ENCODE peak calls at places on chromosomes 3 and 15, in four cellular contexts. S is mesendoderm, D is H9, Q is H1. E is an unnamed sample.

GRCh38 chr3:66312039-66312438 is 91.2 kb downstream of the SLC25A26 start:
- DNase-seq in D (no peak), Q (no peak), S (no peak), E (no peak)

GRCh38 chr3:61589856-61590255 is 28.5 kb downstream of the PTPRG start:
- DNase-seq in S (no peak), Q (no peak), D (no peak), E (peak)

GRCh38 chr3:134666466-134666865 is 15.6 kb upstream of the KY start:
- DNase-seq in S (no peak), Q (no peak), D (no peak), E (peak)

GRCh38 chr3:155230382-155230781 is 63.1 kb downstream of the STRIT1 start:
- DNase-seq in D (no peak), Q (no peak), S (no peak), E (peak)

GRCh38 chr3:187914231-187914630 is 169.0 kb upstream of the BCL6 start:
- DNase-seq in Q (no peak), D (no peak), S (peak), E (no peak)

GRCh38 chr3:188819939-188820338 is 351.8 kb upstream of the TPRG1 start:
- DNase-seq in D (no peak), S (no peak), Q (no peak), E (peak)

GRCh38 chr3:187430576-187430975 is 62.4 kb downstream of the RTP4 start:
- DNase-seq in S (peak), D (no peak), Q (no peak), E (no peak)

GRCh38 chr3:23987376-23987775 is 42.3 kb downstream of the NR1D2 start:
- DNase-seq in S (no peak), Q (no peak), D (no peak), E (no peak)

GRCh38 chr3:79651536-79652065 is 116.2 kb downstream of the ROBO1 start:
- DNase-seq in D (no peak), Q (no peak), S (no peak), E (no peak)

GRCh38 chr3:46504780-46505179 is 7.0 kb downstream of the RTP3 start:
- DNase-seq in Q (peak), S (no peak), D (no peak), E (no peak)

GRCh38 chr3:118932822-118933558 is 101.7 kb downstream of the IGSF11 start:
- DNase-seq in D (no peak), Q (no peak), S (no peak), E (no peak)

GRCh38 chr3:150497956-150498355 is 48.3 kb downstream of the SERP1 start:
- DNase-seq in D (no peak), Q (no peak), S (no peak), E (peak)

GRCh38 chr3:115072265-115073008 is 74.7 kb downstream of the ZBTB20 start:
- DNase-seq in Q (no peak), S (no peak), D (no peak), E (peak)

GRCh38 chr3:62919784-62920183 is 44.6 kb upstream of the CADPS start:
- DNase-seq in D (no peak), Q (no peak), S (no peak), E (no peak)

GRCh38 chr3:51945031-51945840 is 3.1 kb downstream of the PARP3 start:
- DNase-seq in S (no peak), Q (no peak), D (no peak), E (no peak)

GRCh38 chr3:150775001-150775599 is 12.1 kb upstream of the SIAH2 start:
- DNase-seq in Q (no peak), S (no peak), D (no peak), E (peak)

GRCh38 chr15:39363761-39364586 is 216.9 kb upstream of the THBS1 start:
- DNase-seq in D (no peak), Q (no peak), S (no peak), E (no peak)

GRCh38 chr3:75115695-75116094 is 501.2 kb upstream of the CNTN3 start:
- DNase-seq in D (no peak), S (no peak), Q (no peak), E (no peak)

GRCh38 chr15:64014995-64015394 is 31.3 kb downstream of the DAPK2 start:
- DNase-seq in D (no peak), Q (no peak), S (no peak), E (no peak)

GRCh38 chr3:14505001-14505802 is 34.9 kb downstream of the GRIP2 start:
- DNase-seq in Q (no peak), S (no peak), D (no peak), E (no peak)

GRCh38 chr3:108090066-108090700 is 648 bp downstream of the CD47 start:
- DNase-seq in D (peak), S (peak), Q (peak), E (peak)

GRCh38 chr3:128492353-128493220 is at the start of gene GATA2:
- DNase-seq in Q (peak), D (peak), S (no peak), E (no peak)

GRCh38 chr15:80163897-80164296 is 11.1 kb downstream of the FAH start:
- DNase-seq in Q (no peak), S (no peak), D (no peak), E (no peak)

GRCh38 chr15:77808077-77808476 is 175.4 kb upstream of the LINGO1 start:
- DNase-seq in D (no peak), S (no peak), Q (no peak), E (no peak)

GRCh38 chr3:193499801-193500485 is 54.8 kb downstream of the ATP13A4 start:
- DNase-seq in D (no peak), Q (no peak), S (peak), E (no peak)
- H2BK120ac ChIP-seq in D (no peak), Q (no peak), S (no peak), E (no peak)

GRCh38 chr15:89666147-89666857 is 11.0 kb upstream of the KIF7 start:
- DNase-seq in D (peak), Q (no peak), S (no peak), E (no peak)
- H3K23ac ChIP-seq in D (no peak), Q (no peak), S (no peak), E (peak)

DNA sequence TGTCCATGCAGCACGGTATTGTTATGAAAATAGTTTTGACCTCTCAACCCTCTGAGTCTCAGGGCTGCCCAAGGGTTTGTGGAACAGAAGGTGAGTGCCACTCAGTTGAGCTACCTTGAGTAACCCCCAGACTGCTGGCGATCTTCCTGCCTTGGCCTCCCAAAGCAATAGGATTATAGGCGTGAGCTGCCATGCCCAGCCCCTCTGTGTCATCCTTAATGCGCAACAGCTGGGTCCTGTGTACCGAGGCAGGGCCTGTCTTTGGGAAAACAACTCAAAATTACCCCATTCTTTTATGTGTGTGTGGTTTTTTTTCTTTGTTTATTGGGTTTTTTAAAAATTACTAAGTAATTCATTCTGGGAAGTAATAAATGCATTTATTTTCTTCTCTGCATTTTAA is 78.3 kb upstream of the TPM1 start:
- DNase-seq in D (no peak), S (no peak), Q (no peak), E (peak)
- H2BK120ac ChIP-seq in D (no peak), S (no peak), Q (no peak), E (no peak)

GRCh38 chr3:18774319-18774877 is 349.3 kb upstream of the SATB1 start:
- DNase-seq in D (no peak), Q (no peak), S (no peak), E (no peak)

GRCh38 chr3:18771931-18772330 is 346.8 kb upstream of the SATB1 start:
- DNase-seq in S (no peak), Q (no peak), D (no peak), E (no peak)

GRCh38 chr3:18767756-18768303 is 342.7 kb upstream of the SATB1 start:
- DNase-seq in D (no peak), Q (no peak), S (no peak), E (no peak)

GRCh38 chr3:18772699-18773305 is 347.7 kb upstream of the SATB1 start:
- DNase-seq in Q (no peak), S (peak), D (no peak), E (no peak)

DNA sequence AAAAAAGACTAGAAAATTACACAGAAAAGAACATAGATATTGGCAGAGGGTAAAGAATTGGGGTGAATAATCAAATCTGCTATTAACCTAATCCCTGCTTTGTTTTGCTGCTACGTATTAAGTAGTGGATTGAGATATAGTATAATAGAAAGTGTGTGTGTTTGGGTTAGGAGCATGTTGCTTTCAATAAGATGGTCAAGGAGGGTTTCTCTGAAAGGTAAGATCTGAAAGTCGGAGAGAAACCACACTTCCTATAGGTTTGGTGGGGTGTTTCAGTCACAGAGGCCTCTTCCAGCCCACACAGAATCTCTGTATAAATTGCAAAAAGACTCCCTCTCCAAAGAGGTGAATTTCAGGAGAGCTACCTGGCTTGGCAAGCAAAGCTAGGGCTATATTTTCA is 345.7 kb upstream of the SATB1 start:
- DNase-seq in Q (no peak), S (no peak), D (no peak), E (no peak)
- H3K23ac ChIP-seq in Q (no peak), S (no peak), D (no peak), E (no peak)

DNA sequence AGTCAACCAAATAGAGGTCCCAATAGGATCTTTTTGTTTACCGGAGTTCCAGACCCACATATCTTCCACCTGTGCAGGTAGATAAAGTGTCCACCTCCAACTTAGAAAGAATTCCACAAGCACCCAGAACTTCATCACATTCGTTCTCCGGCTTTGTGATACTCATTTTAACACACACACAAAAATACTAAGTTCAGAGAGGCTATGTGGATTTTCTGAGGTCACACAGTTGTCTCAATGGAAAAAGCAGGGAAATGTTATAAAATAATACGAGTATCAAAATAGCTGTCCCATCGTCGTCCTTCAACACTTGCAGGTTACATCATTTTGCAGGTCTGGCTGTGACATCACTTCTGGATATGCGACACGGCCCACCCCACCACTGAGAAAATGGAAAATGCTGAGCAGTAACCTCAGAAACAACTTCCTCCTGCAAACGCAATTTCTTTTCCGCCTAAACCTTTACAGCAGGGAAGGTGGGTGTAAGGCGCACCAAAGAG is 137.6 kb downstream of the TMCO5A start:
- DNase-seq in Q (no peak), D (no peak), S (no peak), E (no peak)
- H2BK120ac ChIP-seq in Q (no peak), D (no peak), S (no peak), E (peak)

GRCh38 chr3:144921710-144922109 is 950.1 kb downstream of the DIPK2A start:
- DNase-seq in Q (no peak), D (no peak), S (no peak), E (no peak)
- H3K23ac ChIP-seq in Q (no peak), D (no peak), S (no peak), E (no peak)

DNA sequence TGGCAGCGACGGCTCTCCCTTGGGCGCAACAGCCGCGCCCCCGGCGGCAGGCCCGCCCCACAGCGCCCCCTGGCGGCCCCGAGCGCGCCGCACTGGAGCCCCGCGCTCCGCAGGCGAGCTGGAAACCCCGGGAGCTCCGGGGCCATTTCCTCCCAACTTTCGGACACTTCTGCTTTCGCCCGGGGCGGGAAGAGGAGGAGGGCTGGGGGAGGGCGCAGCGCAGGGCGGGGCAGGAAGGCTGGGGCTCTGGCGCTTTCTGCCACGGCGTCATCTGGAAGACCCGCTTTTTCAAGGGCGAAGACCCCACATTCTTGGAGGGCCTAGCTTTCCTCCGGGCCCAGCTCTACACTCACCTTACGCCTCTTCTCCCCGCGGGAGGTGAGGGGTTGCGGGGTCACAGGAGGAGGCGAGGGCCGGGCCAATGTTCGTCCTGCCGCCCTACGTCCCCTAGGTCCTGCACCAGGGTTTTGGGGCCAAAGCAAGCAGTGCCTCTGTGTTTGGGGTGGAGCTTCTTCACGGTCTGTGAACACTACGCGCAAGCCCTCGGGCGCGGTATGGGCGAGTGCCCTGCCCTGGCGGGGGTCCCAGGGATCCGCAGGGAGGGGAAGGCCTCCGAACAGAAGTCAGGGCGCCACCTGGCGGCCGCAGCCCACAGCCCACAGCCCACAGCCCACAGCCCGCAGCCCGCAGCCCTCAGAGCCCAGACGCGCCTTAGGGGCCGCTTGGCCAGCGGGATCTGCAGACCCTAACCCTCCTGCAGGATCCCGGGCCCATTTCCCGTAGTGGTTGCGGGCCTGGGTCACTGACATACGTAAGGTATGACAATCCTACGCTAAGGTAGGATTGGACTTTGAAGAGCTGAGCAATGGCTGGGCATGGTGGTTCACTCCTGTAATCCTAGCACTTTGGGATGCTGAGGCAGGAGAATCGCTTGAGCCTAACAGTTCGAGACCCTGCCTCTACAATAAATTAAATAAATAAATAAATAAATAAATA is 31.1 kb downstream of the FOXL2 start:
- DNase-seq in D (peak), S (peak), Q (peak), E (peak)
- H2BK120ac ChIP-seq in D (no peak), S (peak), Q (peak), E (peak)

DNA sequence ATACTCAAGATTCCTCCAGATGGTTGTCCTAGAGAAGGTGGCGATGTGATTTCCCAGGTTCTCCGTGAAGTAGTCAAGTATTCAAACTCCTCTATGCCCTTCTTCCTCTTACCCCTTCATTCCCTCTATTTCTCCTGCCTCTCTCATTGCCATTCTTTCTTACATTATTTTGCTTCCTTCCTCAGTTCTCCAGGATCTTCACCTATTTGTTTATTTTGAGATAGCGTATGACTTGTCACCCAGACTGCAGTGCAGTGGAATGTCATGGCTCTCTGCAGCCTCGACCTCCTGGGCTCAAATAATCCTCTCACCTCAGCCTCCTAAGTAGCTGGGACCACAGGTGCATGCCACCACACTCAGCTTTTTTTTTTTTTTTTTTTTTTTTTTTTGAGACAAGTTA is 1.8 kb upstream of the ITPKA start:
- DNase-seq in Q (no peak), S (no peak), D (no peak), E (no peak)
- H3K23ac ChIP-seq in Q (no peak), S (no peak), D (no peak), E (peak)

GRCh38 chr15:66662522-66662921 is 39.5 kb upstream of the SMAD6 start:
- DNase-seq in S (no peak), Q (no peak), D (no peak), E (no peak)
- H2BK120ac ChIP-seq in S (no peak), Q (no peak), D (no peak), E (no peak)

E was measured in IMR-90.